ENCODE peak calls at places on chromosomes 16 and 17, in six cellular contexts. S, Q, H, K, I and R are unnamed samples.

GRCh38 chr16:83315271-83315670 is 492.5 kb upstream of the HSBP1 start:
- DNase-seq in S (no peak), Q (no peak), H (no peak), K (no peak), I (no peak), R (no peak)

GRCh38 chr17:29102046-29102445 is 59.1 kb downstream of the PIPOX start:
- DNase-seq in S (no peak), Q (no peak), H (no peak), K (no peak), I (no peak), R (no peak)

GRCh38 chr17:80429356-80430275 is 14.6 kb downstream of the ENDOV start:
- DNase-seq in S (no peak), Q (no peak), H (no peak), K (no peak), I (no peak), R (no peak)

GRCh38 chr16:67430504-67431076 is 331 bp upstream of the HSD11B2 start:
- DNase-seq in S (no peak), Q (no peak), H (peak; percentile 60), K (no peak), I (no peak), R (no peak)

GRCh38 chr17:48513097-48513496 is 17.7 kb downstream of the HOXB1 start:
- DNase-seq in S (no peak), Q (no peak), H (no peak), K (no peak), I (no peak), R (no peak)

GRCh38 chr16:1613728-1614225 is 1.6 kb downstream of the CRAMP1 start:
- DNase-seq in S (peak; percentile 47), Q (no peak), H (peak; percentile 34), K (no peak), I (no peak), R (no peak)

GRCh38 chr17:72412650-72413076 is 291.8 kb downstream of the SOX9 start:
- DNase-seq in S (no peak), Q (no peak), H (no peak), K (no peak), I (no peak), R (no peak)

GRCh38 chr17:59238904-59239303 is 18.6 kb downstream of the GDPD1 start:
- DNase-seq in S (no peak), Q (no peak), H (no peak), K (no peak), I (no peak), R (no peak)

GRCh38 chr16:65521685-65522338 is 399.9 kb upstream of the CDH11 start:
- DNase-seq in S (no peak), Q (no peak), H (no peak), K (no peak), I (no peak), R (no peak)

GRCh38 chr16:66289986-66290385 is 76.5 kb upstream of the CDH5 start:
- DNase-seq in S (no peak), Q (no peak), H (no peak), K (no peak), I (no peak), R (no peak)

GRCh38 chr17:29107933-29108805 is 65.2 kb downstream of the PIPOX start:
- DNase-seq in S (no peak), Q (no peak), H (peak; percentile 47), K (no peak), I (no peak), R (no peak)

GRCh38 chr17:10729334-10730193 is at the start of gene TMEM220:
- DNase-seq in S (peak; percentile 88), Q (peak; percentile 61), H (no peak), K (peak; percentile 13), I (peak; percentile 51), R (no peak)

GRCh38 chr16:89402962-89403361 is 87.4 kb downstream of the ANKRD11 start:
- DNase-seq in S (no peak), Q (no peak), H (no peak), K (peak; percentile 62), I (no peak), R (no peak)

GRCh38 chr16:69932228-69932627 is 18.9 kb upstream of the CLEC18A start:
- DNase-seq in S (no peak), Q (no peak), H (no peak), K (no peak), I (peak; percentile 57), R (no peak)

GRCh38 chr16:29170393-29171239 is 185.8 kb downstream of the LAT start:
- DNase-seq in S (peak; percentile 8), Q (no peak), H (no peak), K (no peak), I (no peak), R (no peak)

GRCh38 chr17:1480747-1481465 is 11.6 kb downstream of the MYO1C start:
- DNase-seq in S (peak; percentile 53), Q (no peak), H (no peak), K (no peak), I (no peak), R (no peak)

GRCh38 chr16:1793578-1794220 is at the start of gene IGFALS:
- DNase-seq in S (no peak), Q (no peak), H (no peak), K (no peak), I (no peak), R (no peak)

GRCh38 chr16:74868501-74868900 is 93.9 kb upstream of the FA2H start:
- DNase-seq in S (peak; percentile 24), Q (no peak), H (no peak), K (no peak), I (no peak), R (no peak)

GRCh38 chr16:16041196-16041892 is 91.9 kb downstream of the ABCC1 start:
- DNase-seq in S (no peak), Q (no peak), H (no peak), K (peak; percentile 2), I (no peak), R (no peak)

GRCh38 chr16:27966756-27967155 is 96.8 kb downstream of the GSG1L start:
- DNase-seq in S (no peak), Q (no peak), H (no peak), K (no peak), I (no peak), R (no peak)

GRCh38 chr17:12007466-12007865 is 10.2 kb upstream of the ZNF18 start:
- DNase-seq in S (no peak), Q (no peak), H (no peak), K (no peak), I (no peak), R (no peak)

GRCh38 chr16:50602531-50603205 is 54.5 kb downstream of the NKD1 start:
- DNase-seq in S (no peak), Q (no peak), H (no peak), K (peak; percentile 64), I (no peak), R (peak; percentile 31)

GRCh38 chr17:48241131-48241591 is 133.6 kb downstream of the SNX11 start:
- DNase-seq in S (peak; percentile 70), Q (peak; percentile 77), H (peak; percentile 79), K (no peak), I (no peak), R (no peak)

GRCh38 chr17:352421-353212 is at the start of gene RPH3AL:
- DNase-seq in S (peak; percentile 49), Q (no peak), H (peak; percentile 79), K (no peak), I (no peak), R (no peak)

GRCh38 chr17:50423553-50424159 is 2.4 kb upstream of the ACSF2 start:
- DNase-seq in S (peak; percentile 80), Q (peak; percentile 73), H (peak; percentile 97), K (no peak), I (no peak), R (no peak)

GRCh38 chr16:55662641-55663040 is 6.9 kb downstream of the SLC6A2 start:
- DNase-seq in S (no peak), Q (no peak), H (no peak), K (no peak), I (no peak), R (no peak)